ENCODE peak calls at places on chromosomes 16 and 17, in four cellular contexts. One of them, this sample, is unnamed.
A peak's percentile ranks its signal among the peaks of the same experiment; 100 is the strongest.

GRCh38 chr17:80948091-80948960 is 43.3 kb upstream of the CHMP6 start:
- DNase-seq in tibial nerve: no peak
- DNase-seq in mesendoderm: no peak
- DNase-seq in gastrocnemius medialis: no peak
- DNase-seq in this sample: no peak

GRCh38 chr17:4004517-4005295 is 40.5 kb upstream of the ATP2A3 start:
- DNase-seq in tibial nerve: no peak
- DNase-seq in mesendoderm: peak; percentile 82
- DNase-seq in gastrocnemius medialis: no peak
- DNase-seq in this sample: no peak

GRCh38 chr16:86828653-86829052 is 250.3 kb downstream of the FOXL1 start:
- DNase-seq in tibial nerve: no peak
- DNase-seq in mesendoderm: no peak
- DNase-seq in gastrocnemius medialis: no peak
- DNase-seq in this sample: no peak

GRCh38 chr16:88505405-88506082 is 52.5 kb downstream of the ZFPM1 start:
- DNase-seq in tibial nerve: no peak
- DNase-seq in mesendoderm: peak; percentile 23
- DNase-seq in gastrocnemius medialis: peak; percentile 25
- DNase-seq in this sample: no peak

GRCh38 chr16:17836868-17837602 is 366.3 kb upstream of the XYLT1 start:
- DNase-seq in tibial nerve: no peak
- DNase-seq in mesendoderm: peak; percentile 98
- DNase-seq in gastrocnemius medialis: no peak
- DNase-seq in this sample: peak; percentile 93

GRCh38 chr17:80889231-80889896 is 102.3 kb upstream of the CHMP6 start:
- DNase-seq in tibial nerve: no peak
- DNase-seq in mesendoderm: no peak
- DNase-seq in gastrocnemius medialis: peak; percentile 8
- DNase-seq in this sample: no peak

GRCh38 chr16:71645450-71645849 is 19.5 kb downstream of the MARVELD3 start:
- DNase-seq in tibial nerve: no peak
- DNase-seq in mesendoderm: peak; percentile 63
- DNase-seq in gastrocnemius medialis: no peak
- DNase-seq in this sample: no peak

GRCh38 chr17:39781028-39781800 is 43.5 kb downstream of the GRB7 start:
- DNase-seq in tibial nerve: no peak
- DNase-seq in mesendoderm: no peak
- DNase-seq in gastrocnemius medialis: no peak
- DNase-seq in this sample: no peak

GRCh38 chr16:69040144-69040909 is 65.1 kb upstream of the HAS3 start:
- DNase-seq in tibial nerve: no peak
- DNase-seq in mesendoderm: no peak
- DNase-seq in gastrocnemius medialis: no peak
- DNase-seq in this sample: peak; percentile 68

GRCh38 chr17:39951924-39952664 is 10.7 kb upstream of the GSDMA start:
- DNase-seq in tibial nerve: no peak
- DNase-seq in mesendoderm: no peak
- DNase-seq in gastrocnemius medialis: no peak
- DNase-seq in this sample: no peak

GRCh38 chr17:41531993-41532392 is 3.9 kb upstream of the KRT19 start:
- DNase-seq in tibial nerve: no peak
- DNase-seq in mesendoderm: no peak
- DNase-seq in gastrocnemius medialis: no peak
- DNase-seq in this sample: no peak

GRCh38 chr16:14963281-14964173 is 11.3 kb upstream of the PDXDC1 start:
- DNase-seq in tibial nerve: no peak
- DNase-seq in mesendoderm: no peak
- DNase-seq in gastrocnemius medialis: no peak
- DNase-seq in this sample: no peak

GRCh38 chr17:59349178-59349577 is 17.7 kb downstream of the YPEL2 start:
- DNase-seq in tibial nerve: no peak
- DNase-seq in mesendoderm: no peak
- DNase-seq in gastrocnemius medialis: no peak
- DNase-seq in this sample: no peak

GRCh38 chr17:59346876-59347407 is 15.5 kb downstream of the YPEL2 start:
- DNase-seq in tibial nerve: no peak
- DNase-seq in mesendoderm: no peak
- DNase-seq in gastrocnemius medialis: no peak
- DNase-seq in this sample: no peak

GRCh38 chr17:59347975-59348391 is 16.5 kb downstream of the YPEL2 start:
- DNase-seq in tibial nerve: no peak
- DNase-seq in mesendoderm: peak; percentile 93
- DNase-seq in gastrocnemius medialis: no peak
- DNase-seq in this sample: no peak

GRCh38 chr17:59345476-59345875 is 14.0 kb downstream of the YPEL2 start:
- DNase-seq in tibial nerve: no peak
- DNase-seq in mesendoderm: no peak
- DNase-seq in gastrocnemius medialis: no peak
- DNase-seq in this sample: no peak

GRCh38 chr17:59346341-59346740 is 14.9 kb downstream of the YPEL2 start:
- DNase-seq in tibial nerve: no peak
- DNase-seq in mesendoderm: no peak
- DNase-seq in gastrocnemius medialis: no peak
- DNase-seq in this sample: no peak
- H3K27ac ChIP-seq in tibial nerve: no peak overlapping the region
- H3K27ac ChIP-seq in mesendoderm: no peak overlapping the region
- H3K27ac ChIP-seq in gastrocnemius medialis: peak overlapping the region; percentile 74
- H3K27ac ChIP-seq in this sample: no peak overlapping the region

DNA sequence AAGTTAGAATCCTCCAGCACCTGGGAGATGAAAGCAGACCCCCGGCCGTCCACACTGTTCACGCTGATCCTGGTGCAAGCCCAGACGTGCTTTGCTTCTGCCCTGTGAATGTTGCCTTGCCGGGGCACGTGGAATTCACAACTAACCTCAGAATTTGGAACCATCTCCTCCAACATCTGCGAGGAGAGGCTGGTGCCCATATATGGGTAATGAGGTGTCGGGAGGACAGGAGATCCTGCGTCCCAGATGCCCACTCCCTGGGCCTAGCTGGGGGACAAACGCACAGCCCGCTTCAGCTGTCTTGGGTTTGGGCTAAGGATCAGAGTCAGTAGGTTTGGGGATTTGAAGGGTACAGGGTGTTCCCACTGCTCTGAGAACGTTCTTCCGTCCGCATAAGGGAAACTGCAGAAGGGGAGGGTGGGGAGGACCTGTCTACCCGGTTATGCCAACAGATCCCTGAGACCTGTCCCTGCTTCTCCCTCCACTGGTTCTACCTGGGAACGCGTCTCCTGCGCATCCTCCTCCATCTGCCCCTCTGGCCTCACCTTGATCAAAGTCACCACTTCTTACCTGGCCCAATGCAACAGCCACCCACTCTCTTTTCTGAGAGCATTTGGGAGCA is 14.1 kb downstream of the PPL start:
- DNase-seq in tibial nerve: no peak
- DNase-seq in mesendoderm: no peak
- DNase-seq in gastrocnemius medialis: no peak
- DNase-seq in this sample: no peak
- H3K27ac ChIP-seq in tibial nerve: peak overlapping the region; percentile 53
- H3K27ac ChIP-seq in mesendoderm: no peak overlapping the region
- H3K27ac ChIP-seq in gastrocnemius medialis: no peak overlapping the region
- H3K27ac ChIP-seq in this sample: peak overlapping the region; percentile 86

GRCh38 chr16:61820398-61820797 is 215.8 kb downstream of the CDH8 start:
- DNase-seq in tibial nerve: no peak
- DNase-seq in mesendoderm: no peak
- DNase-seq in gastrocnemius medialis: no peak
- DNase-seq in this sample: no peak
- H3K27ac ChIP-seq in tibial nerve: no peak overlapping the region
- H3K27ac ChIP-seq in mesendoderm: no peak overlapping the region
- H3K27ac ChIP-seq in gastrocnemius medialis: no peak overlapping the region
- H3K27ac ChIP-seq in this sample: no peak overlapping the region

GRCh38 chr17:74445156-74445555 is 13.3 kb downstream of the GPRC5C start:
- DNase-seq in tibial nerve: no peak
- DNase-seq in mesendoderm: no peak
- DNase-seq in gastrocnemius medialis: peak; percentile 37
- DNase-seq in this sample: no peak
- H3K27ac ChIP-seq in tibial nerve: peak overlapping the region; percentile 94
- H3K27ac ChIP-seq in mesendoderm: no peak overlapping the region
- H3K27ac ChIP-seq in gastrocnemius medialis: peak overlapping the region; percentile 98
- H3K27ac ChIP-seq in this sample: no peak overlapping the region

DNA sequence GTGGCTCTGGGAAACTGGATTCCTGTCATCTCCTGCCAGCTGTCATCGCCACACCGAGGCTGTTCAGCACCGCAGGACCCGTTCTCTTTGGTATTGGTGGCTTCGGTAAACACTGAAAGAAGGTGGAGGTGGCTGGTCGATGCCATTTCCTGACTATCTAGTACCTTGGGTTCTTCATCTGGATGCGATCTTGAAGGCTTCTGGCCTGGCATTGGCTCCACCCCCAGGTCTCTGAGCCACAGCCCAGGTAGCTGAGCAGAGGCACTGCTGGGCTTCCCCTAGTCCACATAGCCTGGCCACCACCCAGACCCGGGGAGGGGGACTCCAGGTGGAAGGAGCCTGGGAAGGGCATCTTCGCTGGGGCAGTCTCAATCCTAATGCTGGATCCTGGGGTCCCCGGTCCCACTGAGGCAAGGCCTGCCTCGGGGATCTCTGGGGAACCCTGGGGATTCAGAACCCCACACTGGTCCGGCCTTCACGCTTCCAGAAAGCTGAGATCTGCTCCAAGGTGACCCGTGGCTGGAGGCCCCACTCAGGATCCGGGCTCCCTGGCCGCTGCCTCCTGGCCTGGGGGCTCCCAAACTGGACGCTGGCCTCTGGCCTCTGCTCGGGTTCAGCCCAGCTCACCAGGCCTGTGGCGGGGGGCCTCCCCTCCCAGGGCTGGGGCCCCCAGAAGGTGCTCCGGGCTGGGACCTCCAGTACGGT is 1.8 kb downstream of the C16orf54 start:
- DNase-seq in tibial nerve: no peak
- DNase-seq in mesendoderm: no peak
- DNase-seq in gastrocnemius medialis: no peak
- DNase-seq in this sample: no peak
- H3K27ac ChIP-seq in tibial nerve: no peak overlapping the region
- H3K27ac ChIP-seq in mesendoderm: no peak overlapping the region
- H3K27ac ChIP-seq in gastrocnemius medialis: no peak overlapping the region
- H3K27ac ChIP-seq in this sample: no peak overlapping the region

GRCh38 chr16:85446846-85447656 is 166.1 kb upstream of the GSE1 start:
- DNase-seq in tibial nerve: no peak
- DNase-seq in mesendoderm: no peak
- DNase-seq in gastrocnemius medialis: peak; percentile 82
- DNase-seq in this sample: no peak
- H3K27ac ChIP-seq in tibial nerve: no peak overlapping the region
- H3K27ac ChIP-seq in mesendoderm: no peak overlapping the region
- H3K27ac ChIP-seq in gastrocnemius medialis: no peak overlapping the region
- H3K27ac ChIP-seq in this sample: no peak overlapping the region

GRCh38 chr16:85315871-85316270 is 203.6 kb upstream of the CIBAR2 start:
- DNase-seq in tibial nerve: no peak
- DNase-seq in mesendoderm: no peak
- DNase-seq in gastrocnemius medialis: peak; percentile 51
- DNase-seq in this sample: no peak

GRCh38 chr16:85316321-85316919 is 204.1 kb upstream of the CIBAR2 start:
- DNase-seq in tibial nerve: no peak
- DNase-seq in mesendoderm: peak; percentile 86
- DNase-seq in gastrocnemius medialis: peak; percentile 56
- DNase-seq in this sample: no peak

GRCh38 chr16:85314633-85315032 is 202.4 kb upstream of the CIBAR2 start:
- DNase-seq in tibial nerve: no peak
- DNase-seq in mesendoderm: no peak
- DNase-seq in gastrocnemius medialis: peak; percentile 53
- DNase-seq in this sample: no peak

GRCh38 chr16:85317704-85318103 is 205.4 kb upstream of the CIBAR2 start:
- DNase-seq in tibial nerve: no peak
- DNase-seq in mesendoderm: no peak
- DNase-seq in gastrocnemius medialis: no peak
- DNase-seq in this sample: no peak

DNA sequence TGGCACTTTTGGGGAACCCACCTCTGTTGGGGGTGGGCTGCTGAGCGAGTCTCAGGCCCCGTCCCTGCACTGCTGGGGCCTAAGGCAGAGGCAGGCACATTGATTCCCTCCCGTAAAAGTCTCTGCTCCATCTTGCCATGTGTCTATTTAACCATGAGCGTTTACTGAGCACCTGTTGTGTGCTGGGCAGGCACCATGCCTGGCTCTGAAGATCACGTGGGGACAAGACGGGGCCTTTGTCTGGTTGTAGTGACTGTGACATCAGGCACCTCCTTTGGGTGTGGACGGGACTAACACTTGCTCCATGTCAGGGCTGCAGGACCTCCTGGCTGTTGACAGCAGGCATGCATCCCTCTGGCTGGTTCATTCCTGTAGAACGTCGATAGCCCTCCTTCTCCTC is 204.7 kb upstream of the CIBAR2 start:
- DNase-seq in tibial nerve: no peak
- DNase-seq in mesendoderm: no peak
- DNase-seq in gastrocnemius medialis: no peak
- DNase-seq in this sample: no peak
- H3K27ac ChIP-seq in tibial nerve: peak overlapping the region; percentile 32
- H3K27ac ChIP-seq in mesendoderm: no peak overlapping the region
- H3K27ac ChIP-seq in gastrocnemius medialis: no peak overlapping the region
- H3K27ac ChIP-seq in this sample: no peak overlapping the region

GRCh38 chr17:1123397-1124237 is 56.2 kb downstream of the ABR start:
- DNase-seq in tibial nerve: no peak
- DNase-seq in mesendoderm: no peak
- DNase-seq in gastrocnemius medialis: no peak
- DNase-seq in this sample: no peak
- H3K27ac ChIP-seq in tibial nerve: peak overlapping the region; percentile 42
- H3K27ac ChIP-seq in mesendoderm: no peak overlapping the region
- H3K27ac ChIP-seq in gastrocnemius medialis: peak overlapping the region; percentile 71
- H3K27ac ChIP-seq in this sample: no peak overlapping the region